ENCODE peak calls at places on chromosomes 2 and 18, in four cellular contexts. Z is cardiac muscle cell, M is endothelial cell, U is heart left ventricle. A is an unnamed sample.

GRCh38 chr18:31931163-31931885 is 11.6 kb downstream of the TRAPPC8 start:
- DNase-seq in Z (no peak), M (no peak), U (no peak), A (no peak)

GRCh38 chr18:23531912-23532311 is 28.6 kb downstream of the RMC1 start:
- DNase-seq in Z (no peak), M (no peak), U (no peak), A (no peak)

GRCh38 chr2:54329482-54330225 is 73.6 kb upstream of the TSPYL6 start:
- DNase-seq in Z (no peak), M (no peak), U (no peak), A (no peak)

GRCh38 chr18:51952844-51953243 is 387.2 kb upstream of the DCC start:
- DNase-seq in Z (no peak), M (no peak), U (no peak), A (no peak)

GRCh38 chr18:906416-907170 is 1.9 kb downstream of the ADCYAP1 start:
- DNase-seq in Z (no peak), M (peak), U (no peak), A (no peak)

GRCh38 chr18:2651981-2652380 is 3.5 kb upstream of the SMCHD1 start:
- DNase-seq in Z (no peak), M (no peak), U (no peak), A (no peak)

GRCh38 chr2:240466579-240467148 is 31.2 kb downstream of the GPC1 start:
- DNase-seq in Z (no peak), M (no peak), U (peak), A (no peak)

GRCh38 chr18:58862851-58863538 is 1.7 kb upstream of the ZNF532 start:
- DNase-seq in Z (no peak), M (peak), U (peak), A (peak)

GRCh38 chr2:43508209-43508608 is 87.6 kb downstream of the THADA start:
- DNase-seq in Z (no peak), M (no peak), U (no peak), A (no peak)

GRCh38 chr2:33363599-33364300 is 112.7 kb upstream of the RASGRP3 start:
- DNase-seq in Z (no peak), M (no peak), U (no peak), A (no peak)

GRCh38 chr2:1628893-1629292 is 115.4 kb downstream of the PXDN start:
- DNase-seq in Z (no peak), M (no peak), U (no peak), A (no peak)

GRCh38 chr2:172985139-172985874 is 90.3 kb upstream of the MAP3K20 start:
- DNase-seq in Z (no peak), M (no peak), U (peak), A (no peak)

GRCh38 chr2:138415891-138416494 is 85.6 kb upstream of the SPOPL start:
- DNase-seq in Z (no peak), M (no peak), U (no peak), A (no peak)

GRCh38 chr2:174929786-174930185 is 75.4 kb downstream of the CHN1 start:
- DNase-seq in Z (no peak), M (no peak), U (no peak), A (no peak)

GRCh38 chr2:96550787-96551604 is 14.4 kb downstream of the ARID5A start:
- DNase-seq in Z (no peak), M (no peak), U (no peak), A (no peak)

GRCh38 chr2:169276045-169276444 is 86.3 kb downstream of the LRP2 start:
- DNase-seq in Z (peak), M (no peak), U (no peak), A (no peak)
- TF ChIP-seq CTCF in Z (no peak), M (no peak), U (no peak), A (peak)

GRCh38 chr2:207710814-207711740 is at the start of gene CCNYL1:
- DNase-seq in Z (peak), M (peak), U (peak), A (peak)

GRCh38 chr2:207719008-207719407 is 7.6 kb downstream of the CCNYL1 start:
- DNase-seq in Z (no peak), M (no peak), U (no peak), A (no peak)

GRCh38 chr2:207711750-207712487 is 479 bp downstream of the CCNYL1 start:
- DNase-seq in Z (peak), M (peak), U (peak), A (peak)

GRCh38 chr2:207720517-207721187 is 9.2 kb downstream of the CCNYL1 start:
- DNase-seq in Z (no peak), M (no peak), U (no peak), A (no peak)

DNA sequence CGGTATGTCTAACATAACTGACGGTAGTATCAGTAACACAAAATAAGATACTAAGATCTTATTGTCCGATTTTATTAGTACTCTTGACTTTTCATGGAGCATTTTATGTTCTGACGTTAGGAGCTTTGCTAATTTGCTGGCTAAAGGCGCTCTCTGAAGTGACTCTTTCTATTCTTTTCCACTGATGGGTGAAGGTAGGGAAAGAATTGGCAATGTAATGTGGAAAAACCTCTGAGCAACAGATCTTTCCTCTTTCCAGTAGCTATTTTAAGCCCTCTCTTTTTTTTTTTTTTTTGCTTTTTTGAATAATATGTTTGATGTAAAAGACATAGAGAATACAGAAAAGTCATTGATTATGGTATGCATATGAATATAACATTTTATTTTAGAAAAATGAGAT is 4.6 kb downstream of the CCNYL1 start:
- DNase-seq in Z (no peak), M (no peak), U (no peak), A (no peak)
- TF ChIP-seq CTCF in Z (no peak), M (no peak), U (no peak), A (no peak)

DNA sequence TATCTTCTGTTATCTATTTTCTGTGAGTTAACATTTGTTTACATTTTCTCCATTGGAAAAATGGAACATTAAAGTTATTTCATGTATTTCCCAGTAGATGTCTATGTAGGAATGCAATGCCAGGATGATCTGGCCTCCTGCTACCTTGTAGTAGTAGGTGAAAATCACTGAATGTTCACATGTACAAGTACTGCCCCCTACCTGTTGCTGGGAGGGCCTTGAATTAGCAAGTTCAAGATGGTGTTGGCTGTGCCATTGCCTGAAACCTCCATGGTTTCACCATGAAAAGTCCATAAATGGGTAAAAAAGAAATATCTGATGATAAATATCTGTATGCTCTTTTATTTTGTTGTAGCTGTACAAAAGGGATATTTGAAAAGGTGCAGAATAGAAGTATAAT is 30.7 kb downstream of the XRCC5 start:
- DNase-seq in Z (peak), M (peak), U (no peak), A (no peak)
- TF ChIP-seq CTCF in Z (no peak), M (peak), U (peak), A (peak)

GRCh38 chr18:78826631-78827030 is 153.0 kb upstream of the SALL3 start:
- DNase-seq in Z (no peak), M (no peak), U (no peak), A (no peak)
- TF ChIP-seq CTCF in Z (no peak), M (no peak), U (no peak), A (no peak)

GRCh38 chr2:150424361-150424760 is 63.1 kb downstream of the RND3 start:
- DNase-seq in Z (no peak), M (no peak), U (no peak), A (no peak)

GRCh38 chr2:150426724-150427123 is 60.7 kb downstream of the RND3 start:
- DNase-seq in Z (no peak), M (no peak), U (no peak), A (no peak)

GRCh38 chr2:150421252-150421651 is 66.2 kb downstream of the RND3 start:
- DNase-seq in Z (no peak), M (no peak), U (no peak), A (no peak)

GRCh38 chr2:150426315-150426714 is 61.2 kb downstream of the RND3 start:
- DNase-seq in Z (no peak), M (no peak), U (no peak), A (no peak)

DNA sequence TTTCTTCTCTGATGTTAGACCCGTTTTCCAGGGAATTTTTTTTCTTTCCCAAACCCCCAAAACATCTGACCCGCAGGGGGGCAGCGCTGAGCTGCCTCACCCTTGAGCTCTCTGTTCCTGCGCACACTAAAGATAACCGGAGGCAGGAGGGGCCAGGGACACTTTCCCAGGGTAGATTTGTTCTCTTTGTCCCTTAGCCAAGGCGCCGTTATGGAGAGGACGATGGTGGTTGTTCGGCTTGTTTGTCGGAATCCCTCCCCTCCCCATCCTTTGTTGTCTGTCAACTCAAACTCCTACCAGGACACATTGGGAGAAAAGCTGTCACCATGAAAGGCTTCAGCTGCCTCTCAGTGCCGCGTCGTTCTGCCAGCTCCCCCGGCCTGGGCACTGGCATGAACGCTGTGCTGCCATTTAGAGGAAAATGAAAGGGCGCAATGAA is 62.3 kb downstream of the RND3 start:
- DNase-seq in Z (no peak), M (peak), U (peak), A (peak)
- TF ChIP-seq CTCF in Z (peak), M (no peak), U (peak), A (peak)

GRCh38 chr2:219998714-219999227 is 371.3 kb downstream of the SLC4A3 start:
- DNase-seq in Z (no peak), M (no peak), U (no peak), A (no peak)

GRCh38 chr2:219998099-219998498 is 370.7 kb downstream of the SLC4A3 start:
- DNase-seq in Z (no peak), M (no peak), U (no peak), A (no peak)

GRCh38 chr2:219996366-219996765 is 368.9 kb downstream of the SLC4A3 start:
- DNase-seq in Z (no peak), M (no peak), U (no peak), A (no peak)

GRCh38 chr2:219995409-219995808 is 368.0 kb downstream of the SLC4A3 start:
- DNase-seq in Z (no peak), M (no peak), U (no peak), A (no peak)

GRCh38 chr2:219997341-219997851 is 370.0 kb downstream of the SLC4A3 start:
- DNase-seq in Z (peak), M (peak), U (peak), A (peak)
- TF ChIP-seq CTCF in Z (peak), M (peak), U (peak), A (peak)

GRCh38 chr2:156156580-156156979 is 175.9 kb downstream of the NR4A2 start:
- DNase-seq in Z (peak), M (no peak), U (no peak), A (no peak)
- TF ChIP-seq CTCF in Z (no peak), M (no peak), U (no peak), A (peak)

GRCh38 chr2:80429251-80429650 is 124.7 kb upstream of the LRRTM1 start:
- DNase-seq in Z (no peak), M (no peak), U (no peak), A (no peak)
- TF ChIP-seq CTCF in Z (no peak), M (no peak), U (no peak), A (no peak)